ENCODE peak calls at places on chromosomes 7 and 10, in six cellular contexts. J, Q, Z, O, T and E are unnamed samples. For H3K4me1, the result is how much of the 10 kb centered on the place peaks cover.

GRCh38 chr10:106242301-106242700 is 922.2 kb downstream of the SORCS1 start:
- DNase-seq in J (no peak), Q (no peak), Z (no peak), O (no peak), T (no peak), E (no peak)

GRCh38 chr10:22669163-22669711 is 45.1 kb downstream of the PIP4K2A start:
- DNase-seq in J (no peak), Q (no peak), Z (no peak), O (no peak), T (no peak), E (no peak)

GRCh38 chr10:49360271-49361177 is 35.4 kb downstream of the DRGX start:
- DNase-seq in J (peak), Q (no peak), Z (no peak), O (no peak), T (no peak), E (peak)

GRCh38 chr10:23099816-23100215 is 4.4 kb downstream of the MSRB2 start:
- DNase-seq in J (no peak), Q (no peak), Z (peak), O (no peak), T (no peak), E (no peak)

GRCh38 chr10:7438196-7438986 is 27.6 kb upstream of the SFMBT2 start:
- DNase-seq in J (no peak), Q (no peak), Z (no peak), O (no peak), T (no peak), E (no peak)

GRCh38 chr10:63744060-63744941 is 223.1 kb downstream of the REEP3 start:
- DNase-seq in J (no peak), Q (no peak), Z (no peak), O (no peak), T (no peak), E (no peak)

GRCh38 chr7:150357771-150358427 is 10.7 kb upstream of the REPIN1 start:
- DNase-seq in J (no peak), Q (no peak), Z (peak), O (no peak), T (no peak), E (peak)

GRCh38 chr10:87503892-87504291 is 801 bp upstream of the MINPP1 start:
- DNase-seq in J (no peak), Q (no peak), Z (peak), O (no peak), T (no peak), E (no peak)

GRCh38 chr7:117069379-117069778 is 116.1 kb downstream of the ST7 start:
- DNase-seq in J (no peak), Q (no peak), Z (no peak), O (no peak), T (no peak), E (no peak)

GRCh38 chr7:75573477-75574019 is 81.4 kb downstream of the SPDYE5 start:
- DNase-seq in J (no peak), Q (no peak), Z (no peak), O (no peak), T (no peak), E (no peak)

GRCh38 chr10:36802523-36803153 is 322.8 kb upstream of the ANKRD30A start:
- DNase-seq in J (peak), Q (no peak), Z (no peak), O (no peak), T (no peak), E (no peak)

GRCh38 chr7:45033261-45033930 is 33.4 kb downstream of the CCM2 start:
- DNase-seq in J (no peak), Q (no peak), Z (no peak), O (no peak), T (peak), E (no peak)

GRCh38 chr7:130822642-130823041 is 88.6 kb upstream of the KLF14 start:
- DNase-seq in J (no peak), Q (no peak), Z (no peak), O (no peak), T (no peak), E (no peak)

GRCh38 chr7:7761974-7762769 is 43.8 kb upstream of the RPA3 start:
- DNase-seq in J (no peak), Q (peak), Z (no peak), O (no peak), T (no peak), E (no peak)

GRCh38 chr7:28956608-28957063 is 1.5 kb downstream of the TRIL start:
- DNase-seq in J (peak), Q (no peak), Z (peak), O (peak), T (no peak), E (peak)

GRCh38 chr7:137934941-137935848 is 66.7 kb downstream of the CREB3L2 start:
- DNase-seq in J (no peak), Q (no peak), Z (no peak), O (no peak), T (no peak), E (no peak)

GRCh38 chr7:128792471-128793183 is 859 bp downstream of the CCDC136 start:
- DNase-seq in J (peak), Q (no peak), Z (no peak), O (no peak), T (no peak), E (no peak)

GRCh38 chr10:116612107-116612506 is 8.6 kb upstream of the PNLIPRP2 start:
- DNase-seq in J (no peak), Q (no peak), Z (no peak), O (no peak), T (no peak), E (no peak)

GRCh38 chr10:60732240-60733188 is 45.8 kb upstream of the CDK1 start:
- DNase-seq in J (peak), Q (no peak), Z (peak), O (no peak), T (peak), E (peak)

GRCh38 chr10:104767745-104768144 is 126.7 kb downstream of the SORCS3 start:
- DNase-seq in J (no peak), Q (no peak), Z (no peak), O (no peak), T (no peak), E (no peak)

GRCh38 chr7:70271617-70272081 is 673.4 kb downstream of the AUTS2 start:
- DNase-seq in J (no peak), Q (no peak), Z (no peak), O (no peak), T (no peak), E (no peak)

GRCh38 chr7:55427279-55427788 is 62.2 kb downstream of the LANCL2 start:
- DNase-seq in J (no peak), Q (no peak), Z (no peak), O (no peak), T (no peak), E (no peak)

GRCh38 chr7:142808802-142809583 is 38.2 kb downstream of the PRSS2 start:
- DNase-seq in J (peak), Q (no peak), Z (no peak), O (no peak), T (peak), E (peak)

GRCh38 chr10:13949844-13950542 is 363.2 kb downstream of the PRPF18 start:
- DNase-seq in J (no peak), Q (peak), Z (no peak), O (no peak), T (no peak), E (no peak)

GRCh38 chr7:84113906-84114875 is 80.4 kb downstream of the SEMA3A start:
- DNase-seq in J (no peak), Q (no peak), Z (no peak), O (no peak), T (no peak), E (no peak)

GRCh38 chr10:94632954-94633353 is 50.6 kb upstream of the CYP2C18 start:
- DNase-seq in J (no peak), Q (no peak), Z (no peak), O (no peak), T (no peak), E (no peak)

GRCh38 chr7:134120405-134120804 is 6.7 kb upstream of the LRGUK start:
- DNase-seq in J (no peak), Q (no peak), Z (no peak), O (no peak), T (no peak), E (no peak)

GRCh38 chr7:79615871-79616640 is 162.6 kb upstream of the MAGI2 start:
- DNase-seq in J (no peak), Q (no peak), Z (no peak), O (no peak), T (no peak), E (no peak)

GRCh38 chr10:58886390-58886789 is 290.1 kb upstream of the PHYHIPL start:
- DNase-seq in J (no peak), Q (no peak), Z (no peak), O (no peak), T (no peak), E (no peak)

GRCh38 chr10:3776796-3777571 is 8.0 kb downstream of the KLF6 start:
- DNase-seq in J (peak), Q (peak), Z (no peak), O (peak), T (peak), E (peak)

GRCh38 chr10:3773465-3774017 is 11.5 kb downstream of the KLF6 start:
- DNase-seq in J (no peak), Q (no peak), Z (no peak), O (no peak), T (no peak), E (peak)

GRCh38 chr10:3774018-3774813 is 10.8 kb downstream of the KLF6 start:
- DNase-seq in J (no peak), Q (peak), Z (no peak), O (no peak), T (peak), E (peak)

GRCh38 chr10:3775671-3776551 is 9.1 kb downstream of the KLF6 start:
- DNase-seq in J (peak), Q (peak), Z (peak), O (no peak), T (peak), E (peak)

GRCh38 chr10:3774814-3775670 is 10.0 kb downstream of the KLF6 start:
- DNase-seq in J (no peak), Q (peak), Z (no peak), O (peak), T (no peak), E (peak)
- H3K4me1 ChIP-seq in J (under half), Q (half or more), Z (under half), O (under half), T (under half), E (under half)

GRCh38 chr7:36279251-36279925 is 110.3 kb upstream of the ANLN start:
- DNase-seq in J (no peak), Q (no peak), Z (no peak), O (no peak), T (no peak), E (no peak)

GRCh38 chr7:36279926-36280315 is 109.7 kb upstream of the ANLN start:
- DNase-seq in J (no peak), Q (no peak), Z (no peak), O (no peak), T (no peak), E (no peak)

GRCh38 chr7:36277247-36277542 is 112.5 kb upstream of the ANLN start:
- DNase-seq in J (no peak), Q (no peak), Z (no peak), O (no peak), T (no peak), E (no peak)

GRCh38 chr7:36278069-36278766 is 111.4 kb upstream of the ANLN start:
- DNase-seq in J (no peak), Q (no peak), Z (no peak), O (no peak), T (no peak), E (peak)

DNA sequence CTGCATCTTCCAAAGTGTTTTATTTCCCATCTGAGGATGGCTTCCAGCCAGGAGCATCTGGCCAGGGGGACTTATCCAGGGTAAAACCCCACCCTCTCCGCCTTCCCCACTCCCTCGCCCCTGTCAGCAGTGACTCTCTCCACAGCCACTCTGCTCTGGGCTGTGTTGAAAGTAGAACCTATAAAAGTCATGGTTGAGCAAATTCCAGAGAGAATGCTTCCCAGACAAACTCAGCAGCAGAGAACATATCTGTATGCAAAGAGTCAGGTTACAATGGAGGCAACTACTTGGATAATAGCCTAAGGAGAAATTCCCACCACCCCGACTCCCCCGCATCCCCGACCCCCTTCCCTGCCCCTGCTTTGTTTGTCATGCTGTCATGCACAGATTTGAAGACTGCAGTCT is 110.9 kb upstream of the ANLN start:
- DNase-seq in J (no peak), Q (no peak), Z (no peak), O (peak), T (no peak), E (peak)
- H3K4me1 ChIP-seq in J (under half), Q (half or more), Z (half or more), O (under half), T (under half), E (under half)

DNA sequence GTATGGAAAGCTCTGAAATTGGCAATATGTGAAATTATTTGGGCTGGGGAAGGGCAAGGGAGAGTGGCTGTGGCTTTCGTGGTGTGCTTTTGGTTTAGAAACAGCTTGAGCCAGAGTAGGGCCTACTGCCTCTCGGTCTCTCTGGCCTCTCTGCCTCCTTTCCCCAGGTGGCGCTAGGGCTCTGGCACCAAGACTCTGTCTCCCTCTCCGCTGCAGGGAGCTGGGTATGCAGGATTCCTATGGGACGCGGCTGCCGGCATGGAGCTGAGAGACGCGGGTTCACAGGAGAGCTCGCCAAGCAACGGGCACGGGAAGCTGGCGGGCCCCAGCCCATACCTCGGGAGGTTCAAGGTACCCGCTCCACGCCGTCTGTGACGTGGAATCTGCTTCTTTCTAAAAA is 105.2 kb upstream of the ANLN start:
- DNase-seq in J (no peak), Q (no peak), Z (peak), O (no peak), T (no peak), E (peak)
- H3K4me1 ChIP-seq in J (under half), Q (half or more), Z (under half), O (under half), T (half or more), E (under half)

GRCh38 chr10:52472406-52473146 is 158.5 kb downstream of the DKK1 start:
- DNase-seq in J (no peak), Q (no peak), Z (no peak), O (no peak), T (no peak), E (no peak)

GRCh38 chr10:52474265-52474664 is 160.2 kb downstream of the DKK1 start:
- DNase-seq in J (no peak), Q (no peak), Z (no peak), O (no peak), T (no peak), E (no peak)

GRCh38 chr10:52479567-52479966 is 165.5 kb downstream of the DKK1 start:
- DNase-seq in J (no peak), Q (no peak), Z (no peak), O (no peak), T (no peak), E (no peak)

DNA sequence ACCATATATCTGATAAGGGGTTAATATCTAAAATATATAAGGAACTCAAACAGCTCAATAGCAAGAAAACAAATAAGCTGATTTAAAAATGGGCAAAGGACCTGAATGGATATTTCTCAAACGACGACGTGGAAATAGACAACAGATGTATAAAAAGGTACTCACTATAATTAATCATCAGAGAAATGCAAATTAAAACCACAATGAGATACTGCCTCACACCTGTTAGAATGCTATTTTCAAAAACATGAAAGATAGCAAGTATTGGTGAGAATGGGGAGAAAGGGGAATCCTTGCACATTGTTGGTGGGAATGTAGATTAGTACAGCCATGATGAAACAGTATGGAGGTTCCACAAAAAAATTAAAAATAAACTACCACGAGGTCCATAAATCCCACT is 163.2 kb downstream of the DKK1 start:
- DNase-seq in J (no peak), Q (no peak), Z (no peak), O (no peak), T (no peak), E (no peak)
- H3K4me1 ChIP-seq in J (under half), Q (under half), Z (under half), O (under half), T (under half), E (under half)

GRCh38 chr7:101816499-101817030 is 861 bp upstream of the CUX1 start:
- DNase-seq in J (peak), Q (no peak), Z (peak), O (peak), T (peak), E (peak)
- H3K4me1 ChIP-seq in J (under half), Q (under half), Z (under half), O (under half), T (under half), E (under half)

GRCh38 chr10:28556142-28556541 is 23.2 kb downstream of the WAC start:
- DNase-seq in J (no peak), Q (no peak), Z (no peak), O (no peak), T (no peak), E (no peak)

GRCh38 chr10:28553963-28554362 is 21.0 kb downstream of the WAC start:
- DNase-seq in J (no peak), Q (no peak), Z (no peak), O (no peak), T (no peak), E (no peak)

GRCh38 chr10:28552775-28553174 is 19.9 kb downstream of the WAC start:
- DNase-seq in J (no peak), Q (no peak), Z (no peak), O (no peak), T (no peak), E (no peak)

GRCh38 chr10:28555358-28555757 is 22.4 kb downstream of the WAC start:
- DNase-seq in J (no peak), Q (no peak), Z (no peak), O (no peak), T (no peak), E (no peak)

GRCh38 chr10:28554952-28555351 is 22.0 kb downstream of the WAC start:
- DNase-seq in J (no peak), Q (no peak), Z (no peak), O (no peak), T (no peak), E (no peak)
- H3K4me1 ChIP-seq in J (under half), Q (under half), Z (under half), O (under half), T (half or more), E (under half)

GRCh38 chr10:114548662-114549061 is 109.4 kb downstream of the ABLIM1 start:
- DNase-seq in J (peak), Q (no peak), Z (peak), O (peak), T (no peak), E (peak)

GRCh38 chr10:114544045-114544659 is 113.9 kb downstream of the ABLIM1 start:
- DNase-seq in J (no peak), Q (no peak), Z (no peak), O (no peak), T (peak), E (no peak)

GRCh38 chr10:114547056-114547455 is 111.0 kb downstream of the ABLIM1 start:
- DNase-seq in J (no peak), Q (no peak), Z (no peak), O (no peak), T (no peak), E (no peak)

GRCh38 chr10:114545071-114545470 is 113.0 kb downstream of the ABLIM1 start:
- DNase-seq in J (no peak), Q (no peak), Z (no peak), O (no peak), T (no peak), E (no peak)

GRCh38 chr10:114547466-114547865 is 110.6 kb downstream of the ABLIM1 start:
- DNase-seq in J (peak), Q (no peak), Z (no peak), O (no peak), T (no peak), E (no peak)
- H3K4me1 ChIP-seq in J (under half), Q (under half), Z (under half), O (under half), T (half or more), E (under half)